ENCODE peak calls at places on chromosomes 2 and 18, in four cellular contexts. One of them, this sample, is unnamed.

GRCh38 chr18:3463052-3463451 is 13.1 kb downstream of the TGIF1 start:
- DNase-seq in tibial artery: no peak
- DNase-seq in HCT116: no peak
- DNase-seq in MM.1S: no peak
- DNase-seq in this sample: no peak

GRCh38 chr2:85470850-85471800 is 52.6 kb downstream of the SH2D6 start:
- DNase-seq in tibial artery: no peak
- DNase-seq in HCT116: no peak
- DNase-seq in MM.1S: no peak
- DNase-seq in this sample: no peak

GRCh38 chr2:23238011-23238657 is 146.8 kb upstream of the KLHL29 start:
- DNase-seq in tibial artery: no peak
- DNase-seq in HCT116: no peak
- DNase-seq in MM.1S: no peak
- DNase-seq in this sample: no peak

GRCh38 chr2:224222976-224223375 is 178.9 kb downstream of the FAM124B start:
- DNase-seq in tibial artery: no peak
- DNase-seq in HCT116: no peak
- DNase-seq in MM.1S: no peak
- DNase-seq in this sample: no peak

GRCh38 chr2:202034249-202035088 is 814 bp downstream of the FZD7 start:
- DNase-seq in tibial artery: peak
- DNase-seq in HCT116: no peak
- DNase-seq in MM.1S: peak
- DNase-seq in this sample: peak

GRCh38 chr2:37985333-37985732 is 60.2 kb downstream of the RMDN2 start:
- DNase-seq in tibial artery: no peak
- DNase-seq in HCT116: no peak
- DNase-seq in MM.1S: no peak
- DNase-seq in this sample: no peak

GRCh38 chr2:42142476-42143184 is 26.5 kb upstream of the EML4 start:
- DNase-seq in tibial artery: no peak
- DNase-seq in HCT116: no peak
- DNase-seq in MM.1S: no peak
- DNase-seq in this sample: no peak

GRCh38 chr18:3790702-3791101 is 340.7 kb downstream of the TGIF1 start:
- DNase-seq in tibial artery: no peak
- DNase-seq in HCT116: no peak
- DNase-seq in MM.1S: no peak
- DNase-seq in this sample: peak

GRCh38 chr2:37588316-37588777 is 83.1 kb downstream of the CDC42EP3 start:
- DNase-seq in tibial artery: no peak
- DNase-seq in HCT116: peak
- DNase-seq in MM.1S: no peak
- DNase-seq in this sample: no peak

GRCh38 chr18:8780227-8780626 is 74.9 kb downstream of the MTCL1 start:
- DNase-seq in tibial artery: no peak
- DNase-seq in HCT116: no peak
- DNase-seq in MM.1S: no peak
- DNase-seq in this sample: no peak

GRCh38 chr2:64937341-64938230 is 51.6 kb upstream of the SLC1A4 start:
- DNase-seq in tibial artery: peak
- DNase-seq in HCT116: no peak
- DNase-seq in MM.1S: peak
- DNase-seq in this sample: peak

GRCh38 chr2:36951574-36951973 is 14.8 kb downstream of the STRN start:
- DNase-seq in tibial artery: no peak
- DNase-seq in HCT116: no peak
- DNase-seq in MM.1S: no peak
- DNase-seq in this sample: no peak

GRCh38 chr2:98148968-98149697 is 62.2 kb downstream of the VWA3B start:
- DNase-seq in tibial artery: no peak
- DNase-seq in HCT116: peak
- DNase-seq in MM.1S: peak
- DNase-seq in this sample: no peak

GRCh38 chr2:60560734-60561649 is 7.5 kb upstream of the BCL11A start:
- DNase-seq in tibial artery: no peak
- DNase-seq in HCT116: no peak
- DNase-seq in MM.1S: peak
- DNase-seq in this sample: no peak

GRCh38 chr2:45786030-45786830 is 134.8 kb downstream of the PRKCE start:
- DNase-seq in tibial artery: peak
- DNase-seq in HCT116: no peak
- DNase-seq in MM.1S: no peak
- DNase-seq in this sample: no peak

GRCh38 chr2:46988733-46989481 is 73.3 kb upstream of the MCFD2 start:
- DNase-seq in tibial artery: no peak
- DNase-seq in HCT116: no peak
- DNase-seq in MM.1S: no peak
- DNase-seq in this sample: no peak

GRCh38 chr2:238864207-238865014 is 16.5 kb downstream of the TWIST2 start:
- DNase-seq in tibial artery: peak
- DNase-seq in HCT116: peak
- DNase-seq in MM.1S: no peak
- DNase-seq in this sample: no peak

GRCh38 chr18:61669320-61669719 is 223.5 kb downstream of the RNF152 start:
- DNase-seq in tibial artery: no peak
- DNase-seq in HCT116: no peak
- DNase-seq in MM.1S: no peak
- DNase-seq in this sample: no peak

GRCh38 chr18:69759046-69759445 is 188.6 kb downstream of the CD226 start:
- DNase-seq in tibial artery: no peak
- DNase-seq in HCT116: no peak
- DNase-seq in MM.1S: no peak
- DNase-seq in this sample: no peak

GRCh38 chr2:12579018-12579417 is 137.7 kb upstream of the TRIB2 start:
- DNase-seq in tibial artery: no peak
- DNase-seq in HCT116: no peak
- DNase-seq in MM.1S: no peak
- DNase-seq in this sample: no peak

GRCh38 chr2:27086722-27087446 is at the start of gene KHK:
- DNase-seq in tibial artery: peak
- DNase-seq in HCT116: no peak
- DNase-seq in MM.1S: no peak
- DNase-seq in this sample: no peak
- TF ChIP-seq CTCF in tibial artery: no peak
- TF ChIP-seq CTCF in HCT116: no peak
- TF ChIP-seq CTCF in MM.1S: no peak
- TF ChIP-seq CTCF in this sample: no peak

GRCh38 chr2:196925445-196925767 is 1.1 kb downstream of the PGAP1 start:
- DNase-seq in tibial artery: no peak
- DNase-seq in HCT116: no peak
- DNase-seq in MM.1S: no peak
- DNase-seq in this sample: no peak

GRCh38 chr2:196926562-196927317 is at the start of gene PGAP1:
- DNase-seq in tibial artery: peak
- DNase-seq in HCT116: peak
- DNase-seq in MM.1S: peak
- DNase-seq in this sample: peak

GRCh38 chr2:196925768-196926561 is 542 bp downstream of the PGAP1 start:
- DNase-seq in tibial artery: peak
- DNase-seq in HCT116: no peak
- DNase-seq in MM.1S: peak
- DNase-seq in this sample: no peak

GRCh38 chr2:196927318-196928225 is 1.1 kb upstream of the PGAP1 start:
- DNase-seq in tibial artery: no peak
- DNase-seq in HCT116: no peak
- DNase-seq in MM.1S: peak
- DNase-seq in this sample: peak

GRCh38 chr2:196924051-196924450 is 2.5 kb downstream of the PGAP1 start:
- DNase-seq in tibial artery: no peak
- DNase-seq in HCT116: no peak
- DNase-seq in MM.1S: no peak
- DNase-seq in this sample: no peak
- H3K4me3 ChIP-seq in tibial artery: no peak
- H3K4me3 ChIP-seq in HCT116: no peak
- H3K4me3 ChIP-seq in MM.1S: no peak
- H3K4me3 ChIP-seq in this sample: no peak

DNA sequence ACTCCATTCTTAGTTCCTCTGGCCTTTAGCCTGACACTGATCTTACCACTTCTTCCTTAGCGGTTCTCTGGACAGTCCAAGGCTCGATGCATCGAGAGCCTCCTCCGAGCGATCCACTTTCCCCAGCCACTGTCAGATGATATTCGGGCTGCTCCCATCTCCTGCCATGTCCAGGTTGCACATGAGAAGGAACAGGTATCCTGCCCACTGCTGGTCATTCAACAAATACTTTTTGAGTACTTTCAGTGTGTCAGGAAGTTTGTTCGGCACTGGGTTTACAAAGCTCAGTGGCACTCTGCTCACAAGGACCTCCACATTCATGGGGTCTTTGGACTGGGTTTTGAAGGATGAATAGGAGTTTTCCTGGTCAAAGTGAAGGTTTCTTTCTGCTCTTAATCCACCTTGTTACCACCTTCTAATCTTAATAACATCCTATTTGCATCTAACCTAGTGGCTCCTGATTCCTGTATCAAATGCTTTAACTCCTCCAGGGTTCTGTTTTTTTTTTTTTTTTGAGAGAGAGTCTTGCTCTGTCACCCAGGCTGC is 25.8 kb downstream of the GCKR start:
- DNase-seq in tibial artery: no peak
- DNase-seq in HCT116: no peak
- DNase-seq in MM.1S: no peak
- DNase-seq in this sample: no peak
- TF ChIP-seq CTCF in tibial artery: no peak
- TF ChIP-seq CTCF in HCT116: peak
- TF ChIP-seq CTCF in MM.1S: no peak
- TF ChIP-seq CTCF in this sample: no peak

GRCh38 chr18:75408554-75409506 is 18.7 kb downstream of the SMIM21 start:
- DNase-seq in tibial artery: no peak
- DNase-seq in HCT116: peak
- DNase-seq in MM.1S: no peak
- DNase-seq in this sample: no peak

GRCh38 chr18:75410611-75411010 is 16.9 kb downstream of the SMIM21 start:
- DNase-seq in tibial artery: no peak
- DNase-seq in HCT116: no peak
- DNase-seq in MM.1S: no peak
- DNase-seq in this sample: no peak

GRCh38 chr18:75405341-75405740 is 22.2 kb downstream of the SMIM21 start:
- DNase-seq in tibial artery: no peak
- DNase-seq in HCT116: no peak
- DNase-seq in MM.1S: no peak
- DNase-seq in this sample: no peak

GRCh38 chr18:75407468-75408437 is 19.8 kb downstream of the SMIM21 start:
- DNase-seq in tibial artery: no peak
- DNase-seq in HCT116: no peak
- DNase-seq in MM.1S: no peak
- DNase-seq in this sample: no peak

GRCh38 chr18:75406491-75407445 is 20.7 kb downstream of the SMIM21 start:
- DNase-seq in tibial artery: no peak
- DNase-seq in HCT116: no peak
- DNase-seq in MM.1S: no peak
- DNase-seq in this sample: no peak
- H3K4me3 ChIP-seq in tibial artery: no peak
- H3K4me3 ChIP-seq in HCT116: no peak
- H3K4me3 ChIP-seq in MM.1S: no peak
- H3K4me3 ChIP-seq in this sample: no peak

DNA sequence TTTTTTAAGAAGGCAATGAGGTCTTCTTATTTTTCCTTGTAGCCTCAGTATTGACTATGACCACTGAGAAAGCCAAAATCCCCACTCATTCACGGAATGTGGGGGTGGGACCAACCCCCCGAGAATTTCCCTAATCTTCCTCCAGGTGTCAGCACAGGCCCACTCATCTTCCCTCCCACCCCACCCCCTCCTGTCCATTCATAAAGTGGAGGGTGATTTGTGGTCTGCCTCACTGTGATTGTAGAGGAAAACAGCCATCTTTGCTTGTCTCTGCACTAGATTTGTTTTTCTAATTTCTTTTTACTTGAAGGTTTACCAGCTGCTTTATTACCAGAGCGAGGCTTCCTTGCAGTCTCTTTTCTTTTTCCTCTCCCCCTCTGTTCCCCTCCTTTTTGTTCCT is 171.7 kb downstream of the ICOS start:
- DNase-seq in tibial artery: no peak
- DNase-seq in HCT116: peak
- DNase-seq in MM.1S: peak
- DNase-seq in this sample: peak
- TF ChIP-seq CTCF in tibial artery: no peak
- TF ChIP-seq CTCF in HCT116: peak
- TF ChIP-seq CTCF in MM.1S: peak
- TF ChIP-seq CTCF in this sample: peak

GRCh38 chr2:74037379-74037860 is 52.7 kb downstream of the TET3 start:
- DNase-seq in tibial artery: no peak
- DNase-seq in HCT116: no peak
- DNase-seq in MM.1S: peak
- DNase-seq in this sample: peak
- H3K4me3 ChIP-seq in tibial artery: no peak
- H3K4me3 ChIP-seq in HCT116: no peak
- H3K4me3 ChIP-seq in MM.1S: no peak
- H3K4me3 ChIP-seq in this sample: no peak

This sample was measured in GM06990.